ENCODE peak calls at places on chromosomes 11 and 22, in five cellular contexts. U is lower lobe of right lung, N is breast epithelium, G is RWPE1, X is AG09309. P is an unnamed sample.

GRCh38 chr11:109552376-109552775 is 130.4 kb downstream of the C11orf87 start:
- DNase-seq in G (peak), U (no peak), X (no peak), N (no peak), P (no peak)

GRCh38 chr11:35717043-35717442 is 54.5 kb downstream of the TRIM44 start:
- DNase-seq in X (no peak), U (no peak), G (no peak), N (no peak), P (no peak)

GRCh38 chr22:42769574-42770447 is 49.1 kb upstream of the A4GALT start:
- DNase-seq in U (peak), X (peak), N (no peak), G (no peak), P (peak)

GRCh38 chr22:44671742-44672141 is 30.3 kb upstream of the PRR5 start:
- DNase-seq in N (no peak), U (no peak), G (no peak), X (no peak), P (no peak)

GRCh38 chr11:36566407-36567053 is 1.3 kb upstream of the RAG1 start:
- DNase-seq in U (no peak), X (no peak), N (no peak), G (no peak), P (no peak)

GRCh38 chr11:73372371-73372993 is 3.7 kb upstream of the RELT start:
- DNase-seq in U (no peak), X (no peak), N (no peak), G (no peak), P (peak)

GRCh38 chr11:17528906-17529813 is 15.1 kb downstream of the USH1C start:
- DNase-seq in U (no peak), N (no peak), X (no peak), G (no peak), P (no peak)

GRCh38 chr11:19380375-19380774 is 139.6 kb upstream of the E2F8 start:
- DNase-seq in U (no peak), N (no peak), X (peak), G (peak), P (peak)

GRCh38 chr11:10385696-10386095 is 69.4 kb upstream of the AMPD3 start:
- DNase-seq in X (no peak), G (no peak), N (no peak), U (no peak), P (no peak)

GRCh38 chr11:110971110-110971509 is 258.9 kb upstream of the ARHGAP20 start:
- DNase-seq in G (no peak), X (peak), N (no peak), U (no peak), P (no peak)

GRCh38 chr11:47607380-47607779 is 13.2 kb upstream of the C1QTNF4 start:
- DNase-seq in U (no peak), N (no peak), G (no peak), X (peak), P (no peak)

GRCh38 chr11:18594999-18595749 is 4.4 kb upstream of the MISFA start:
- DNase-seq in N (no peak), G (peak), U (no peak), X (peak), P (no peak)

GRCh38 chr11:60193687-60194433 is 11.0 kb upstream of the MS4A6A start:
- DNase-seq in N (no peak), X (no peak), U (no peak), G (peak), P (peak)

GRCh38 chr11:123110397-123110796 is 48.5 kb upstream of the HSPA8 start:
- DNase-seq in N (no peak), X (no peak), U (no peak), G (no peak), P (no peak)

GRCh38 chr11:95697614-95698408 is 91.8 kb downstream of the FAM76B start:
- DNase-seq in N (no peak), X (no peak), G (no peak), U (no peak), P (no peak)

GRCh38 chr11:100637706-100638105 is 49.4 kb upstream of the ARHGAP42 start:
- DNase-seq in G (no peak), N (no peak), U (no peak), X (no peak), P (no peak)

GRCh38 chr11:90629251-90629806 is 406.5 kb upstream of the CHORDC1 start:
- DNase-seq in X (no peak), U (no peak), N (no peak), G (no peak), P (no peak)

GRCh38 chr11:69353696-69354544 is 60.0 kb downstream of the MYEOV start:
- DNase-seq in G (no peak), N (peak), U (peak), X (no peak), P (no peak)

GRCh38 chr11:35030716-35031213 is 108.2 kb upstream of the CD44 start:
- DNase-seq in U (no peak), G (peak), N (no peak), X (peak), P (peak)

GRCh38 chr11:120137187-120137610 is 714 bp downstream of the TRIM29 start:
- DNase-seq in U (peak), N (peak), X (no peak), G (no peak), P (no peak)

GRCh38 chr11:134654161-134654915 is 242.3 kb upstream of the B3GAT1 start:
- DNase-seq in G (no peak), X (no peak), U (no peak), N (peak), P (no peak)

GRCh38 chr11:75524576-75525432 is 937 bp downstream of the GDPD5 start:
- DNase-seq in U (no peak), G (no peak), N (no peak), X (no peak), P (no peak)

GRCh38 chr11:34809191-34810106 is 106.7 kb downstream of the APIP start:
- DNase-seq in G (peak), N (no peak), U (no peak), X (no peak), P (peak)

GRCh38 chr11:135033545-135033944 is 621.5 kb upstream of the B3GAT1 start:
- DNase-seq in X (no peak), G (peak), N (no peak), U (no peak), P (no peak)

GRCh38 chr11:12702999-12703453 is 28.8 kb downstream of the TEAD1 start:
- DNase-seq in X (no peak), G (peak), U (no peak), N (no peak), P (no peak)

GRCh38 chr11:63839508-63840355 is 822 bp downstream of the MARK2 start:
- DNase-seq in U (peak), G (no peak), X (no peak), N (no peak), P (peak)

GRCh38 chr11:34239465-34240149 is 118.2 kb downstream of the ABTB2 start:
- DNase-seq in X (no peak), N (no peak), G (no peak), U (no peak), P (no peak)

GRCh38 chr11:43358308-43358669 is 431 bp upstream of the TTC17 start:
- DNase-seq in G (no peak), X (no peak), N (no peak), U (no peak), P (no peak)

GRCh38 chr22:39474351-39474991 is 17.7 kb downstream of the MGAT3 start:
- DNase-seq in N (no peak), X (no peak), G (no peak), U (no peak), P (peak)

GRCh38 chr11:83801799-83802198 is 515.6 kb upstream of the CCDC90B start:
- DNase-seq in U (no peak), X (no peak), G (no peak), N (no peak), P (no peak)
- TF ChIP-seq CTCF in U (no peak), X (peak), G (no peak), N (no peak), P (no peak)

DNA sequence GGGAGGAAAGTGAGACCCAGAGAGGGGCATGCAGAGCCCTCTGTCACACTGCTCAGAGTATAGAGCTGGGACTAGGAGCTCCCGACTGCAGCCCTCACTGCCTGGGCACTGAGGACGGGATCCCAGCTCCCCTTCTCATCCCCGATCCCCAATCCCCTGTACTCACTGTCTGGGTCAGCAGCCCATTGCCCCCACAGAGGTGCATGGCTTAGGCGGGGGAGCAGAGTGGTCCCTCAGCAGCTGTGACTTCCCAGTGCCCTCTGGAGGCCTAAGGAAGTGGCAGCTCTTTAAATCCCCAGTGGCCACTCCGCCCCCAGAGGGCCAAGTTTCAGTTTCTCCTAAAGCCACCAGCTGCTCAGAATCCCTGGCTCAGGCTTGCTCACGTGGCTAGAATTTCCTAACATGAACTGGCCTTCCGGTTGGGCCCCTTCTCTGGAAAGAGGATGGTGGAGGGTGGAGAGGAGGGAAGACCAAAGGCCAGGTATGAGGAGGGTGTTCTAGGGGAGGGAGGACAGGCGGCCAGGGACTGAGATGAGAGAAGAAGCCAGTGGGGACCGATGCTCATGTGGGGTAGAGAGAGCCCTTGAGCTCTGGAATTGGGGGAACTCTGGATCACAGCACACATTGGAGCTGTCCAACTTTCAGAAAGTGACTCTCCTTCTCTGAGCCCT is at the start of gene BATF2:
- DNase-seq in G (peak), X (peak), N (peak), U (peak), P (peak)
- TF ChIP-seq CTCF in G (no peak), X (peak), N (peak), U (peak), P (no peak)

DNA sequence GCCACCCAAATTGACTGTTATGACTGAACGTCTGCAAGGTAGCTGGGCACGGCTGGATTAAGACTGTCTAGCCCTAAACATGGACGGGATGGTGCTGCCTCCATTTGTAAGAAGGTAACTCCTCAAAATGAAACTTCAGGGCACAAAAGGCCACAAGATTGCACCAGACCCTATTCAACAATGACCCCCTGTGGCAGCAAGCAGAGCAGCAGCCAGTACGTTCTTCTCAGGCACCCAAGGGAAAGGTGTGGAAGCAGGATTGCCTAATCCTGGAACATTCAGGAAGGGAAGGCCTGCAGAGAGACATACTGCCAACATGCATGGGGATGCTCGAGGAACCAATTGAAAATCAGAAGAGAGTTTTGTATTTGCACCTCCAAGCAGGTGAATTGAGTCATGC is 4.5 kb upstream of the TBX10 start:
- DNase-seq in N (no peak), U (no peak), G (peak), X (no peak), P (no peak)
- TF ChIP-seq CTCF in N (no peak), U (no peak), G (peak), X (no peak), P (peak)

DNA sequence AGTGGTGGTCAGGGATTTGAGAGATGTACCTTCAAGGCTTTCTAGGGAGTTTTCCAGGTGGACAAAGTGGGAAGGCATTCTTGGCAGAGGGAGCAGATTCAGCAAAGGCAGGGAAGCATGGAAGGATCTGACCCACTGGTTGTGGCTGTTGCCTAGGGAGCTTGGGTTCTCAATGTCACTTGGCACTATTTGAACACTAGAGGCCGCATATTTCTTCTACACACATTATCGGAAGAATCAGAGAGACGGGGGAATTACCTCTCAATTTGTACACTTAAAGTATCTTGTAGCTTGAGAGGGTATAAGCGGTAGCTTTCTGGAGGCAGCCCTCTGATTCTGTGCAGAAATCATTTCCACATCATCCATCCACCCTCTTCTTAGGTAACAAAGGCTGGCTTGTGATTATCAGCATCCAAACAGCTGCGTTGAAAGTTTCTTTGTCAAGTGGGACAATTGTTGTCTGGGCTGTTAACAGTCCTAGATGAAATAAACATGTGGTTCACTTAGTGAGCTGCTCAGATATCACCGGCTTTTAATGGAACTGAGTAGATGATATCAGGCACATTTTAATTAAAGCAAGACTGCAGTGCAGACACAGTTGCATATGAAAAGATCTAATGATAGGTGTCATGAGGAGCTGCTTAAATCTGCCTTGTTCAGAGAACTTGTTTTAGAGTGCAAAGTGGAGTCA is 2.6 kb downstream of the NELL1 start:
- DNase-seq in G (no peak), U (no peak), N (no peak), X (no peak), P (no peak)
- TF ChIP-seq CTCF in G (no peak), U (no peak), N (no peak), X (no peak), P (no peak)

GRCh38 chr22:47169801-47170140 is 407.3 kb downstream of the TBC1D22A start:
- DNase-seq in X (no peak), N (no peak), U (peak), G (no peak), P (no peak)

GRCh38 chr22:47168441-47168840 is 406.0 kb downstream of the TBC1D22A start:
- DNase-seq in X (no peak), N (no peak), G (no peak), U (no peak), P (no peak)

GRCh38 chr22:47167056-47167455 is 404.6 kb downstream of the TBC1D22A start:
- DNase-seq in N (no peak), U (peak), X (no peak), G (no peak), P (no peak)

GRCh38 chr22:47171441-47172221 is 409.2 kb downstream of the TBC1D22A start:
- DNase-seq in X (no peak), N (no peak), G (no peak), U (peak), P (no peak)

GRCh38 chr22:47168900-47169800 is 406.7 kb downstream of the TBC1D22A start:
- DNase-seq in X (no peak), G (no peak), U (peak), N (no peak), P (peak)
- TF ChIP-seq CTCF in X (peak), G (no peak), U (no peak), N (no peak), P (no peak)

P was measured in Calu3.